ENCODE peak calls at places on chromosomes 7 and 10, in five cellular contexts. H, U, M, N and R are unnamed samples.

GRCh38 chr10:106714734-106715368 is 449.7 kb downstream of the SORCS1 start:
- DNase-seq in U (no peak), N (no peak), M (no peak), H (no peak), R (no peak)

GRCh38 chr10:51171946-51172345 is 97.7 kb downstream of the PRKG1 start:
- DNase-seq in M (no peak), U (no peak), N (no peak), H (no peak), R (no peak)

GRCh38 chr7:123096434-123096833 is 100.9 kb upstream of the TAS2R16 start:
- DNase-seq in U (no peak), N (no peak), M (no peak), H (no peak), R (no peak)

GRCh38 chr10:130968964-130969363 is 342.6 kb downstream of the TCERG1L start:
- DNase-seq in N (no peak), H (no peak), U (no peak), M (no peak), R (no peak)

GRCh38 chr10:48333856-48334255 is 27.4 kb downstream of the MAPK8 start:
- DNase-seq in H (no peak), M (no peak), N (no peak), U (no peak), R (no peak)

GRCh38 chr7:29488203-29488970 is 75.2 kb upstream of the PRR15 start:
- DNase-seq in U (peak; percentile 33), N (no peak), M (no peak), H (no peak), R (no peak)

GRCh38 chr7:45238806-45239205 is 81.2 kb downstream of the RAMP3 start:
- DNase-seq in N (no peak), H (no peak), M (no peak), U (no peak), R (no peak)

GRCh38 chr7:81761821-81762220 is 8.0 kb downstream of the HGF start:
- DNase-seq in N (no peak), H (peak; percentile 47), M (no peak), U (no peak), R (no peak)

GRCh38 chr10:34397324-34397723 is 417.8 kb downstream of the PARD3 start:
- DNase-seq in H (no peak), M (no peak), U (no peak), N (no peak), R (no peak)

GRCh38 chr10:35216303-35216905 is 89.8 kb downstream of the CREM start:
- DNase-seq in M (no peak), U (peak; percentile 29), H (no peak), N (no peak), R (no peak)

GRCh38 chr10:58661336-58661735 is 148.7 kb downstream of the BICC1 start:
- DNase-seq in U (no peak), M (no peak), N (no peak), H (no peak), R (no peak)

GRCh38 chr7:30594055-30594539 is 581 bp upstream of the GARS1 start:
- DNase-seq in H (peak; percentile 53), U (peak; percentile 60), N (peak; percentile 60), M (peak; percentile 23), R (peak; percentile 46)

GRCh38 chr7:132488634-132489302 is 87.5 kb downstream of the PLXNA4 start:
- DNase-seq in N (no peak), H (no peak), U (no peak), M (no peak), R (no peak)

GRCh38 chr10:17835688-17836087 is 26.5 kb downstream of the MRC1 start:
- DNase-seq in H (no peak), U (no peak), M (no peak), N (no peak), R (peak; percentile 85)

GRCh38 chr10:71239131-71239915 is 27.0 kb downstream of the UNC5B start:
- DNase-seq in M (no peak), H (no peak), N (no peak), U (no peak), R (no peak)

GRCh38 chr7:44750424-44750823 is 1.8 kb downstream of the ZMIZ2 start:
- DNase-seq in N (no peak), M (no peak), H (no peak), U (no peak), R (no peak)

GRCh38 chr7:127809285-127809702 is 157.3 kb downstream of the SND1 start:
- DNase-seq in H (no peak), U (no peak), N (peak; percentile 58), M (no peak), R (no peak)

GRCh38 chr10:74705361-74705980 is 120.9 kb upstream of the KAT6B start:
- DNase-seq in M (no peak), H (no peak), U (no peak), N (no peak), R (no peak)

GRCh38 chr10:69960606-69961167 is 92.0 kb upstream of the MACROH2A2 start:
- DNase-seq in U (no peak), N (no peak), M (no peak), H (no peak), R (no peak)

GRCh38 chr10:48940958-48941357 is 1.3 kb upstream of the LRRC18 start:
- DNase-seq in N (no peak), H (no peak), M (no peak), U (no peak), R (no peak)

GRCh38 chr10:52540479-52540984 is 226.5 kb downstream of the DKK1 start:
- DNase-seq in M (no peak), N (no peak), H (no peak), U (no peak), R (no peak)

GRCh38 chr7:516606-517456 is 2.8 kb downstream of the PDGFA start:
- DNase-seq in M (no peak), U (peak; percentile 43), N (peak; percentile 51), H (no peak), R (peak; percentile 62)

GRCh38 chr10:99828464-99828863 is 46.0 kb downstream of the ABCC2 start:
- DNase-seq in N (no peak), U (no peak), H (no peak), M (peak; percentile 12), R (no peak)

GRCh38 chr7:112938895-112939588 is 147.6 kb downstream of the GPR85 start:
- DNase-seq in M (no peak), H (peak; percentile 70), U (peak; percentile 5), N (peak; percentile 71), R (no peak)

GRCh38 chr7:46681865-46682503 is 760.9 kb upstream of the IGFBP3 start:
- DNase-seq in M (no peak), U (no peak), H (no peak), N (no peak), R (no peak)

GRCh38 chr10:98608417-98608816 is 161.7 kb upstream of the HPS1 start:
- DNase-seq in N (no peak), M (no peak), U (no peak), H (peak; percentile 19), R (no peak)

GRCh38 chr10:88070080-88070880 is 206.9 kb downstream of the PTEN start:
- DNase-seq in M (peak; percentile 92), N (no peak), H (no peak), U (no peak), R (peak; percentile 28)

GRCh38 chr10:112654794-112655193 is 207.8 kb downstream of the VTI1A start:
- DNase-seq in N (no peak), U (no peak), H (no peak), M (no peak), R (no peak)

GRCh38 chr10:68489919-68490318 is 18.1 kb upstream of the DNA2 start:
- DNase-seq in N (no peak), U (no peak), M (no peak), H (no peak), R (no peak)

GRCh38 chr10:70589762-70590662 is 12.5 kb downstream of the PRF1 start:
- DNase-seq in U (no peak), N (no peak), M (no peak), H (no peak), R (no peak)

GRCh38 chr10:71690094-71690720 is 29.4 kb downstream of the C10orf105 start:
- DNase-seq in U (no peak), N (no peak), M (no peak), H (no peak), R (no peak)

GRCh38 chr10:122997864-122998263 is 10.7 kb downstream of the IKZF5 start:
- DNase-seq in M (no peak), N (no peak), H (no peak), U (no peak), R (no peak)

GRCh38 chr7:29123611-29124190 is 22.6 kb downstream of the CPVL start:
- DNase-seq in N (no peak), H (no peak), U (no peak), M (no peak), R (no peak)

GRCh38 chr7:115217373-115217772 is 295.5 kb downstream of the MDFIC start:
- DNase-seq in H (no peak), M (no peak), N (no peak), U (no peak), R (no peak)

DNA sequence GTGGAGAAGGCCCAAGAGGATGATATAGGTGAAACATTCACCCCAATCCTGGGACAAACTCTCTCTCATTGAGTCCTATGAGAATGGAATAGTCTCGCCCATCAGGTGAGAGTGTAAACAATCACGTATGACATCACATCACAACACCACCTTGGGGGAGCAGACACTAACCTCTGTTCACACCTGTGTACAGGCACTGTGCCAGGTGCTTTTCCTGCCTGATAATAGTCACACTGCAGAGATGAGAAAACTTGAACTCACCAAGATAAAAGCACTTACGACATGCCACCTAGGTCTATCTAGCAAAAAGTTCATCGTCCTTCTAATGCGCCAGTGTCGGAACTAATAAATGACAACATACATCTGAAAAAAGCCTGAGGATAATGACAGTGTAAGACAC is 187.8 kb downstream of the FAM107B start:
- DNase-seq in H (no peak), N (no peak), M (no peak), U (no peak), R (no peak)
- TF ChIP-seq ESRRA in H (no peak), N (no peak), M (no peak), U (no peak), R (no peak)

GRCh38 chr10:86362566-86363183 is 3.9 kb downstream of the GRID1 start:
- DNase-seq in H (no peak), M (no peak), U (no peak), N (no peak), R (no peak)
- TF ChIP-seq ESRRA in H (no peak), M (no peak), U (no peak), N (no peak), R (no peak)

DNA sequence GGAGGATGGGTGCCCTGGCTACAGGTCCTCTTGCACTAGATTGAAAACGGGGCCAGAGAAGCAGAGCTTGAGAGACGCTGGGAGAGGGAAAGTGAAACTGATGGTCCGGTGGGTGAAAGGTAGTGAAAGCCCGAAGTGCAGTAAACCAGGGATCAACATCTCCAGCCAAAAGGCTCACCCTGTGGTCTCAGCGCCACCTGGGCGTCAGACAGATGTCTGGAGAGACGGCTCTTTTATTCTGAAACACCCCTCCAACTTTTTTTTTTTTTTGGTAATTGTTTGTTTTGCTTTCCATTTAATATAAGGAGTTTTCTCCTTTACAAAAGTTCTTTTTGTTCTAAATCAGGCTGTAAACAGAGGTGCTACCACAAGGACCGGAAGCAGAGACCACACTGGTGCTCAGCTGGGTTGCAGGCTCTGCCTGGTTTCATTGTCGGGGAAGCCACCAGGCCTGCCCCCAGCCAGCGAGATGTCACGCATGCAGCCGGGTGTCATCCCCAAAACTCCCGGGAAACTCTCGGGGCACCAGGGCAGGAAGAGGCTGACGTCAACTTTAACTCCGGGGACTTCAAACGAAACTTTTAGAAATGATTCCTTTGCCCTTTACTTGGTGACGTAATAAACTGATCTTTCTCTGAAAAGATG is 11.2 kb downstream of the IL2RA start:
- DNase-seq in N (peak; percentile 54), H (no peak), U (peak; percentile 41), M (peak; percentile 89), R (peak; percentile 33)
- TF ChIP-seq ESRRA in N (no peak), H (no peak), U (no peak), M (peak; percentile 16), R (no peak)

GRCh38 chr10:93074137-93074596 is 474 bp downstream of the CYP26A1 start:
- DNase-seq in U (no peak), M (no peak), N (no peak), H (peak; percentile 65), R (peak; percentile 71)
- TF ChIP-seq ESRRA in U (no peak), M (no peak), N (no peak), H (no peak), R (no peak)

GRCh38 chr7:5417106-5418071 is 6.2 kb downstream of the TNRC18 start:
- DNase-seq in U (no peak), M (no peak), H (no peak), N (no peak), R (no peak)
- TF ChIP-seq ESRRA in U (no peak), M (no peak), H (no peak), N (no peak), R (no peak)